ENCODE peak calls at places on chromosomes 4 and X, in six cellular contexts. H, C, F, A, X and Z are unnamed samples. For H3K4me1 and H3K27me3, the result is how much of the 10 kb centered on the place peaks cover.

GRCh38 chr4:11743961-11744360 is 315.3 kb upstream of the HS3ST1 start:
- DNase-seq in H (no peak), C (no peak), F (no peak), A (no peak), X (no peak), Z (no peak)

GRCh38 chr4:179595671-179596410 is 2153.6 kb upstream of the AGA start:
- DNase-seq in H (no peak), C (no peak), F (no peak), A (no peak), X (no peak), Z (no peak)

GRCh38 chr4:35934370-35934981 is 309.8 kb downstream of the ARAP2 start:
- DNase-seq in H (no peak), C (no peak), F (no peak), A (no peak), X (no peak), Z (no peak)

GRCh38 chr4:52861171-52861873 is 795 bp upstream of the RASL11B start:
- DNase-seq in H (no peak), C (no peak), F (peak), A (no peak), X (no peak), Z (no peak)

GRCh38 chr4:23060776-23061175 is 368.0 kb downstream of the GBA3 start:
- DNase-seq in H (no peak), C (no peak), F (no peak), A (no peak), X (no peak), Z (no peak)

GRCh38 chr4:46179356-46179755 is 55.5 kb upstream of the GABRG1 start:
- DNase-seq in H (no peak), C (no peak), F (no peak), A (no peak), X (no peak), Z (no peak)

GRCh38 chr4:119106036-119107000 is 29.3 kb upstream of the MYOZ2 start:
- DNase-seq in H (no peak), C (no peak), F (no peak), A (peak), X (no peak), Z (no peak)

GRCh38 chr4:176792348-176793059 is at the start of gene VEGFC:
- DNase-seq in H (no peak), C (peak), F (peak), A (peak), X (peak), Z (peak)

DNA sequence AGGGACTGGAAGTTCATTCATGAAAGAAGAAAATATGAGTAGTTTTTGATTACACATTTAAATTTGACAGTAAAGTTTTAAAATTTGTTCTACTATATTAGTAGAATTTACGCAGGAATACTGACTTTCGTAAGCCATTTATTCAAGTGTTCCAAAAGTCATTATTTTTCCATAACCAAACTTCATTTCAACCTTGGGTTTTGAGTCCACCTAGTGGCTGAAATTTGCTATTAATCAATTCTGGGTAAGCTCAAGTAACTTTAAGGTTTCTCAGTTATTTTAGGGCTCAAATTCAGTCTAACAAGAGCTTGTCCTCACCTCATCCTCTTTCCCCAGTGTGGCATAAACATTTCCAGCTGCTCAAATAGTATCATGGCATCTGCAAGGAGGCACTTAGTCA is 175.4 kb downstream of the SH3BGRL start:
- DNase-seq in H (no peak), C (no peak), F (no peak), A (no peak), X (no peak), Z (no peak)
- TF ChIP-seq CTCF in H (peak), C (no peak), F (no peak), A (peak), X (peak), Z (no peak)

GRCh38 chr4:113692809-113693411 is 68.6 kb downstream of the CAMK2D start:
- DNase-seq in H (no peak), C (no peak), F (no peak), A (no peak), X (no peak), Z (no peak)
- H3K4me1 ChIP-seq in H (under half), C (under half), F (under half), A (under half), X (under half), Z (under half)

GRCh38 chrX:40009462-40009851 is 88.3 kb downstream of the BCOR start:
- DNase-seq in H (no peak), C (no peak), F (peak), A (no peak), X (no peak), Z (no peak)
- H3K27me3 ChIP-seq in H (under half), C (under half), F (under half), A (under half), X (half or more), Z (under half)

GRCh38 chr4:71538528-71538927 is 199.7 kb downstream of the SLC4A4 start:
- DNase-seq in H (no peak), C (no peak), F (no peak), A (no peak), X (no peak), Z (no peak)

GRCh38 chr4:71541541-71541940 is 202.7 kb downstream of the SLC4A4 start:
- DNase-seq in H (no peak), C (no peak), F (no peak), A (no peak), X (no peak), Z (no peak)

GRCh38 chr4:71545168-71545567 is 206.3 kb downstream of the SLC4A4 start:
- DNase-seq in H (no peak), C (no peak), F (no peak), A (no peak), X (no peak), Z (no peak)

GRCh38 chr4:71537551-71538065 is 198.8 kb downstream of the SLC4A4 start:
- DNase-seq in H (no peak), C (no peak), F (no peak), A (no peak), X (no peak), Z (no peak)

DNA sequence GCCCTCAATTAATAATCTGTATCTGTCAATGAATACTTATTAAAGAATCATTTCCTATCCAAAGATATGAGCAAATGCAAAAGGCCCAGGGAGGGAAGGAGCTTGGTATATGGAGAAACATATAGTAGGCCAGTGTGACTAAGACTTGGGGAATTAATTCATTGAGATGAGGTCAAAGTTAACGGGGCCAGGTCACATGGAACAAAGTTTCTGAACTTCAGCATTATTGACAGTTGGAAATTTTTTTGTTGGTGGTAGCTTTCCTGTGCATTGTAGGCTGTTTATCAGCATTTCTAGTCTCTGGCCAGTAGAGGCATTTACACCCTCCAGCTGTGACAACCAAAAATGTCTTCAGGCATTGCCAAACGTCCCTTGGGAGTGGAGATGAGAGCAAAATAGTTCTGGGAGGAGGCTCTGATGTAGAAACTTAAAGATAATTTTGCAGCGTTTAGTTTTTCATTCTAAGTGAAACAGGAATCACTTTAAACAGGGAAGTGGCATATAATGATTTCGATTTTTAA is 202.0 kb downstream of the SLC4A4 start:
- DNase-seq in H (no peak), C (no peak), F (no peak), A (no peak), X (no peak), Z (no peak)
- TF ChIP-seq CTCF in H (no peak), C (no peak), F (no peak), A (no peak), X (no peak), Z (no peak)

DNA sequence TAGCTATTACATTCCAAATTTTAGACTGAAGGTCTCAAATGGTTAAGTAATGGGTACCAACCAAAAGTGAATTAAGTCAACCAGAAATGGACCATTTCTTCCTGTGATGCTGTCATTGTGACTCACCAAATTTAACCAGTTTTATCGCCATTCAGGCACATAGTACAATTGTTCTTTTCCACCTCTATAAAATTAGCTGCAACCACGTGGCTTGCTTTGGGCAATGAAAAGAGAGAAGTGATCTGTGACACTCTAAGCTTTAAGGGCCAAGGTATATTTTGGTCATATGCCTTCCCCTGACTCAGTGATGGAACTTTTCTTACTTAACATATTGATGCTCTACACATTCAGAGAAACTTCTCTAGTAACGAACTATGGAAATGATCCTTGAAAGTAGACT is 20.3 kb upstream of the PHF8 start:
- DNase-seq in H (no peak), C (no peak), F (no peak), A (no peak), X (no peak), Z (no peak)
- H3K4me1 ChIP-seq in H (under half), C (under half), F (under half), A (under half), X (under half), Z (under half)